ENCODE peak calls at places on chromosomes 4 and X, in ten cellular contexts. D, R, T, E, X, Y, H, U, C and J are unnamed samples. For H3K4me1, the result is how much of the 10 kb centered on the place peaks cover.

GRCh38 chr4:87299898-87300297 is 22.8 kb downstream of the HSD17B13 start:
- DNase-seq in D (no peak), R (no peak), T (no peak), E (no peak), X (no peak), Y (no peak), H (no peak), U (no peak), C (no peak), J (no peak)

GRCh38 chr4:827209-828081 is 1.5 kb upstream of the CPLX1 start:
- DNase-seq in D (no peak), R (peak), T (no peak), E (no peak), X (no peak), Y (no peak), H (peak), U (no peak), C (no peak), J (no peak)

GRCh38 chrX:153405426-153405825 is 4.3 kb upstream of the PNMA6E start:
- DNase-seq in D (no peak), R (no peak), T (no peak), E (no peak), X (no peak), Y (no peak), H (no peak), U (no peak), C (no peak), J (no peak)

GRCh38 chrX:68146054-68146453 is 287.2 kb downstream of the OPHN1 start:
- DNase-seq in D (no peak), R (no peak), T (peak), E (no peak), X (peak), Y (peak), H (no peak), U (no peak), C (no peak), J (no peak)

GRCh38 chrX:155065035-155065734 is 5.8 kb downstream of the CMC4 start:
- DNase-seq in D (no peak), R (no peak), T (no peak), E (no peak), X (no peak), Y (peak), H (no peak), U (no peak), C (no peak), J (no peak)

GRCh38 chr4:137390141-137390540 is 142.2 kb downstream of the PCDH18 start:
- DNase-seq in D (no peak), R (no peak), T (no peak), E (no peak), X (no peak), Y (no peak), H (no peak), U (no peak), C (no peak), J (no peak)

GRCh38 chr4:109739547-109739946 is 9.7 kb upstream of the PLA2G12A start:
- DNase-seq in D (no peak), R (no peak), T (no peak), E (no peak), X (no peak), Y (peak), H (no peak), U (no peak), C (no peak), J (no peak)

GRCh38 chrX:97616883-97617510 is 733.3 kb downstream of the RPA4 start:
- DNase-seq in D (no peak), R (peak), T (no peak), E (no peak), X (peak), Y (peak), H (no peak), U (no peak), C (no peak), J (no peak)

GRCh38 chr4:76831475-76832390 is 66.2 kb downstream of the SOWAHB start:
- DNase-seq in D (no peak), R (no peak), T (no peak), E (no peak), X (no peak), Y (peak), H (no peak), U (no peak), C (no peak), J (no peak)

GRCh38 chr4:6306299-6306698 is 36.6 kb downstream of the WFS1 start:
- DNase-seq in D (no peak), R (no peak), T (no peak), E (no peak), X (no peak), Y (no peak), H (no peak), U (no peak), C (no peak), J (no peak)
- H3K4me3 ChIP-seq in D (no peak), R (no peak), T (no peak), E (no peak), X (no peak), Y (no peak), H (no peak), U (no peak), C (no peak), J (no peak)

GRCh38 chr4:16837475-16837874 is 61.0 kb downstream of the LDB2 start:
- DNase-seq in D (no peak), R (no peak), T (no peak), E (no peak), X (no peak), Y (no peak), H (no peak), U (no peak), C (no peak), J (no peak)
- H3K4me1 ChIP-seq in D (under half), R (under half), T (under half), E (under half), X (under half), Y (under half), H (under half), U (under half), C (under half), J (under half)

GRCh38 chrX:40644821-40645358 is 2.5 kb downstream of the CXorf38 start:
- DNase-seq in D (peak), R (peak), T (no peak), E (peak), X (no peak), Y (peak), H (peak), U (peak), C (peak), J (peak)
- H3K4me3 ChIP-seq in D (peak), R (no peak), T (no peak), E (peak), X (peak), Y (peak), H (peak), U (peak), C (peak), J (peak)

GRCh38 chr4:25879991-25880641 is 17.3 kb upstream of the SEL1L3 start:
- DNase-seq in D (no peak), R (no peak), T (no peak), E (no peak), X (no peak), Y (no peak), H (no peak), U (no peak), C (no peak), J (no peak)
- H3K4me1 ChIP-seq in D (under half), R (under half), T (under half), E (under half), X (under half), Y (under half), H (under half), U (under half), C (under half), J (under half)